ENCODE peak calls at places on chromosome 21, in eight cellular contexts. Q, X, M, O, A, E, B and G are unnamed samples.

GRCh38 chr21:16420086-16420724 is 690.4 kb downstream of the USP25 start:
- DNase-seq in Q (no peak), X (peak; percentile 48), M (peak; percentile 45), O (peak; percentile 59), A (no peak), E (no peak), B (peak; percentile 49), G (no peak)

GRCh38 chr21:18986197-18986596 is 582.6 kb upstream of the TMPRSS15 start:
- DNase-seq in Q (no peak), X (no peak), M (no peak), O (no peak), A (no peak), E (no peak), B (no peak), G (no peak)

GRCh38 chr21:34818663-34819158 is 149.9 kb downstream of the CLIC6 start:
- DNase-seq in Q (no peak), X (no peak), M (no peak), O (no peak), A (no peak), E (no peak), B (peak; percentile 57), G (no peak)

GRCh38 chr21:32248616-32249550 is 30.0 kb downstream of the MIS18A start:
- DNase-seq in Q (no peak), X (no peak), M (no peak), O (no peak), A (no peak), E (no peak), B (no peak), G (no peak)

GRCh38 chr21:20603236-20603635 is 395.0 kb upstream of the NCAM2 start:
- DNase-seq in Q (no peak), X (no peak), M (no peak), O (no peak), A (no peak), E (no peak), B (no peak), G (no peak)

GRCh38 chr21:17738171-17738953 is 80.8 kb downstream of the C21orf91 start:
- DNase-seq in Q (no peak), X (peak; percentile 19), M (no peak), O (no peak), A (no peak), E (no peak), B (no peak), G (no peak)

GRCh38 chr21:19553930-19554615 is 1150.5 kb upstream of the TMPRSS15 start:
- DNase-seq in Q (no peak), X (no peak), M (no peak), O (no peak), A (no peak), E (no peak), B (no peak), G (no peak)

GRCh38 chr21:26833011-26833410 is 12.2 kb downstream of the ADAMTS1 start:
- DNase-seq in Q (no peak), X (no peak), M (no peak), O (no peak), A (no peak), E (no peak), B (no peak), G (no peak)

GRCh38 chr21:35142036-35142825 is 93.1 kb upstream of the RUNX1 start:
- DNase-seq in Q (no peak), X (no peak), M (no peak), O (no peak), A (no peak), E (no peak), B (no peak), G (no peak)

GRCh38 chr21:32779983-32780382 is 8.4 kb upstream of the PAXBP1 start:
- DNase-seq in Q (no peak), X (no peak), M (no peak), O (no peak), A (no peak), E (no peak), B (no peak), G (no peak)

GRCh38 chr21:20997308-20997632 is 939 bp upstream of the NCAM2 start:
- DNase-seq in Q (no peak), X (no peak), M (no peak), O (no peak), A (no peak), E (no peak), B (peak; percentile 11), G (no peak)

GRCh38 chr21:32604484-32604883 is 7.7 kb downstream of the CFAP298 start:
- DNase-seq in Q (no peak), X (no peak), M (no peak), O (no peak), A (peak; percentile 41), E (no peak), B (no peak), G (no peak)

GRCh38 chr21:16305686-16306085 is 575.9 kb downstream of the USP25 start:
- DNase-seq in Q (no peak), X (no peak), M (no peak), O (no peak), A (no peak), E (no peak), B (no peak), G (no peak)

GRCh38 chr21:25578070-25578961 is 29.0 kb downstream of the MRPL39 start:
- DNase-seq in Q (no peak), X (no peak), M (no peak), O (no peak), A (no peak), E (no peak), B (no peak), G (no peak)

GRCh38 chr21:46667191-46667734 is 31.8 kb downstream of the PRMT2 start:
- DNase-seq in Q (no peak), X (no peak), M (no peak), O (no peak), A (no peak), E (no peak), B (no peak), G (peak; percentile 46)

GRCh38 chr21:43757601-43758000 is 18.5 kb downstream of the CSTB start:
- DNase-seq in Q (no peak), X (peak; percentile 26), M (no peak), O (no peak), A (peak; percentile 82), E (no peak), B (no peak), G (no peak)

GRCh38 chr21:46183910-46184624 is at the start of gene SPATC1L:
- DNase-seq in Q (peak; percentile 27), X (peak; percentile 59), M (peak; percentile 76), O (no peak), A (peak; percentile 83), E (peak; percentile 73), B (peak; percentile 81), G (peak; percentile 30)

DNA sequence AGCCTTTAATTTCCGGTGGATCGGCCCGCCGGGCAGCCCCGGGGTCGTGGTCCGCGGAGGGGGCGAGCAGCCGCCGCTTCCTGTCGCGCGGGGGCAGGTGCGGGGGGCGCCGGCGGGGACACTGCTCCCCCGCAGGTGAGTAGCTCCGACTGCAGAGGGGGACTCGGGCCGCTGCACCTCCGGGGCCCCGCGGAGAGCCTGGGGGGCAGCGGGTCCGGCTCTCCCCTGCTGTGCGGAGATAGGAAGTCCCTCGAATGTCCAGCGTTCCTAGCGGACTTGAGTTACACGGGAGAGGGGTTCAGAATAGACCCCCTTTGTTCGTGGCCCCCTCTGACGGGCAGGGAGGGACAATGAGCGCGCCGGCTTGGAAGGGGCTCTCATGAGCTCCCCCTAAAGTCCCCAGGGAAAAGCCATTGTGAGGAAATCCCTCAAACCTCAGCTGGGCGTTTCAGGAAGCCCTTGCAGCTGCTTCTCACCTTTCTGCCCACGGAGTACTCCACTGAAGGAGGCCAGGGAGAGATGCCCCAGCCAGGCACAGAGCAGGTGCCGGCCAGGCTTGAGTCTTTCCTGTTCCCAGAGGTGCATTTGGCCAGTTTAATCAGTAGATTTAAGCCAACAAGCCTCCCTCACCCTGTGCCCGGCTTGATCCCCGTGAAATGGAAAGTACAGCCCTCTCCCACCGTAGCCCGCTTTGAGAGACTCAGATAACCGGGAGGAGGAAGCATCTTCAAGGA is 925 bp downstream of the PDE9A start:
- DNase-seq in Q (no peak), X (no peak), M (no peak), O (no peak), A (peak; percentile 77), E (no peak), B (peak; percentile 73), G (no peak)
- H3K4me3 ChIP-seq in Q (peak overlapping the region; percentile 68), X (peak overlapping the region; percentile 4), M (peak overlapping the region; percentile 27), O (peak overlapping the region; percentile 45), A (peak overlapping the region; percentile 56), E (no peak overlapping the region), B (peak overlapping the region; percentile 96), G (peak overlapping the region; percentile 33)

GRCh38 chr21:15209224-15209623 is 144.4 kb upstream of the NRIP1 start:
- DNase-seq in Q (no peak), X (no peak), M (no peak), O (no peak), A (no peak), E (no peak), B (no peak), G (no peak)
- H3K4me3 ChIP-seq in Q (no peak overlapping the region), X (no peak overlapping the region), M (no peak overlapping the region), O (no peak overlapping the region), A (no peak overlapping the region), E (no peak overlapping the region), B (no peak overlapping the region), G (no peak overlapping the region)

DNA sequence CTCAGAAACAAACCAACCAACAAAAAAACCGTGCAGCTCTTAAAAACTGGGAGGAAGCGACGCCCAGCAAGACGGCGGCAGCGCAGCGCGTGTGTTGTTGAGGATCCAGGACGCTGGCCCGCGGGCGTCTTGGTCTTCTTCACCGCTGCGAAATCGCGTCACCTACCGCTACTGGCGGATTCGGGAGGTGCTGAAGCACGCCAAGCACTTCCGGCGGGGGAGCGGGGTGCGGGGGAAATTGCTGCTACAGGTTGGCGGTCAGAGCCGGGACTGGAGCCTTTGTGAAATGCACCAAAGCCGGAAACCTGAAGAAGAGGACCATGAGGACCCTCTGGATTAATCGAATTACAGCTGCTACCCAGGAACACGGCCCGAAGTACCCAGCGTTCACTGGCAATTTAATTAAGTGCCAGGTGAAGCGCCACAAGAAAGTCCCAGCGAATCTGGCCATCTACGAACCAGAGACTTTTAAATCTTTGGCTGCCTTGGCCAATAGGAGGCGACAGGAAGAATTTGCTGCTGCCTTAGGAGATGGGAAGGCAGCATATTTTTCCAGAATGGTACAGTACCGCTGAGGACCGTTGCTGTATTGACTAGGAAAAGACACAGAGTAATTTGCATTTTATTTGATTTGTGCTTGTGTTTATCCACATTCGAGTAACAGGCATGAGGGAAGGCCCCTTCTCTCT is 11.9 kb upstream of the RIPPLY3 start:
- DNase-seq in Q (no peak), X (no peak), M (no peak), O (no peak), A (no peak), E (no peak), B (peak; percentile 48), G (peak; percentile 21)
- H3K4me3 ChIP-seq in Q (no peak overlapping the region), X (no peak overlapping the region), M (no peak overlapping the region), O (no peak overlapping the region), A (no peak overlapping the region), E (no peak overlapping the region), B (no peak overlapping the region), G (no peak overlapping the region)

DNA sequence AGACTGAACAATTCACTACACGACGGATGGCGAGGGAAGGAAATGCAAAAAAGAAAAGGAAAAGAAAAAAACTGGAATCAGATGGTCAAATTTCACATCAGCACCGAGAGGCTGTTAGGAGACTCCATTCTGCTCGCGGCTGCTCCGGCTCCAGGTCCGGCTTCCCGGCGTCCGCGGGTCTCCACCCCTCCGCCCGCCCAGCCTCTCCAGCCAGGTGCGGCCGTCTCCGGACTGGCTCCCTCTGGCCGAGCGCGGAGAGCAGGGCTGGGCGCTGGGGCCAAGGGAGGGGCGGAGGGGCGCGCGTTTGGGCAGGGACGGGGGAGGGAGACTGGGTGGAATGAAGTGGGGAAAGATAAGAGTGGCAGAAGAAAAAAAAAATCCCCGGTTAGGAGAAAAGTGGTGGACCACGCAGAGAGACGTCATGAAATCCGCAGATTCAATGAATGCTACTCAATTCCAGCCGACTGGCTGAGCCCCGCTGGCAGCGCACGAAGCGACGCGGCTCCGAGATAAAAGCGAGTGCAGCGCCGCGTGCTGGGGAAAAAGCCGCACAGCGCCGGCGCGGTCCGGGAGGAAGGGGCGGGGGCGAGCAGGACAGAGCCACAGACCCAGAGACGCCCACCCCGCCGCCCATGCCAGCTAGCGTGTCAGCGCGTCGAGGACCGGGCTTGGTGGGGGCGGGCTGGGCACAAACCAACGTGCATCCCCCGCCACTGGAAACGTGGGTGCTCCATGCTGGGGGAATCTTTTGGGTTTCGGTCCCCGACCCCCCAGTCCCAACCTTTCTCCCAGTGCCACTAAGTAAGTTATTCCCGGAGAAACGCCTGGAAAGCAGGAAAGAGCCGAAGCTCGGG is at the start of gene KCNJ6:
- DNase-seq in Q (no peak), X (peak; percentile 33), M (no peak), O (no peak), A (no peak), E (no peak), B (peak; percentile 80), G (no peak)
- H3K4me3 ChIP-seq in Q (no peak within 1 kb of the TSS), X (no peak within 1 kb of the TSS), M (no peak within 1 kb of the TSS), O (no peak within 1 kb of the TSS), A (peak within 1 kb of the TSS; percentile 10), E (no peak within 1 kb of the TSS), B (peak within 1 kb of the TSS; percentile 28), G (no peak within 1 kb of the TSS)